ENCODE peak calls at places on chromosomes 7 and 10, in nine cellular contexts. I is neural progenitor cell; Q is activated CD8-positive, alpha-beta T cell treated with anti-CD3 and anti-CD28 coated beads for 36 hours; F is heart right ventricle; E is cardiac fibroblast; A is transverse colon; Z is epithelial cell of esophagus; V is fibroblast of lung; S is B cell. Y is an unnamed sample.

GRCh38 chr10:49115015-49115795 is at the start of gene VSTM4:
- DNase-seq in E (peak; percentile 32), I (peak; percentile 82), S (peak; percentile 56), Q (no peak), V (peak; percentile 33), F (peak; percentile 41), A (no peak), Z (no peak), Y (no peak)

GRCh38 chr7:2807846-2808772 is 36.0 kb downstream of the GNA12 start:
- DNase-seq in V (no peak), I (no peak), A (no peak), Z (no peak), E (no peak), S (no peak), Q (no peak), F (no peak), Y (no peak)

GRCh38 chr10:68423522-68423921 is 16.4 kb upstream of the RUFY2 start:
- DNase-seq in F (no peak), I (no peak), Q (peak; percentile 73), Z (no peak), E (no peak), A (no peak), S (no peak), V (no peak), Y (no peak)

GRCh38 chr10:91042069-91042468 is 121.2 kb upstream of the ANKRD1 start:
- DNase-seq in Q (no peak), S (no peak), A (no peak), F (no peak), Z (no peak), E (no peak), V (no peak), I (no peak), Y (no peak)

GRCh38 chr10:27153855-27154198 is 357 bp downstream of the YME1L1 start:
- DNase-seq in E (peak; percentile 27), I (peak; percentile 47), V (peak; percentile 28), S (peak; percentile 10), Z (peak; percentile 26), F (no peak), Q (peak; percentile 39), A (no peak), Y (no peak)

GRCh38 chr10:37860494-37861190 is 3.2 kb upstream of the ZNF248 start:
- DNase-seq in Q (no peak), I (no peak), E (peak; percentile 78), F (no peak), A (peak; percentile 10), Z (peak; percentile 82), S (no peak), V (peak; percentile 68), Y (no peak)

GRCh38 chr7:73801577-73801976 is 29.2 kb upstream of the CLDN4 start:
- DNase-seq in V (no peak), Z (no peak), S (no peak), F (no peak), Q (no peak), E (no peak), A (no peak), I (no peak), Y (no peak)

GRCh38 chr7:100356416-100357068 is 1.4 kb upstream of the PILRB start:
- DNase-seq in Q (no peak), A (no peak), F (no peak), E (no peak), V (no peak), I (no peak), S (no peak), Z (no peak), Y (no peak)

GRCh38 chr7:49245062-49245461 is 320.7 kb downstream of the CDC14C start:
- DNase-seq in E (no peak), Z (no peak), S (no peak), V (no peak), F (no peak), Q (no peak), I (no peak), A (no peak), Y (no peak)

GRCh38 chr7:49247759-49248158 is 323.4 kb downstream of the CDC14C start:
- DNase-seq in E (no peak), S (no peak), A (no peak), V (no peak), Q (no peak), Z (no peak), F (no peak), I (no peak), Y (no peak)

GRCh38 chr7:49244543-49244942 is 320.2 kb downstream of the CDC14C start:
- DNase-seq in F (no peak), E (no peak), A (no peak), V (no peak), I (peak; percentile 63), Q (no peak), S (no peak), Z (no peak), Y (no peak)

DNA sequence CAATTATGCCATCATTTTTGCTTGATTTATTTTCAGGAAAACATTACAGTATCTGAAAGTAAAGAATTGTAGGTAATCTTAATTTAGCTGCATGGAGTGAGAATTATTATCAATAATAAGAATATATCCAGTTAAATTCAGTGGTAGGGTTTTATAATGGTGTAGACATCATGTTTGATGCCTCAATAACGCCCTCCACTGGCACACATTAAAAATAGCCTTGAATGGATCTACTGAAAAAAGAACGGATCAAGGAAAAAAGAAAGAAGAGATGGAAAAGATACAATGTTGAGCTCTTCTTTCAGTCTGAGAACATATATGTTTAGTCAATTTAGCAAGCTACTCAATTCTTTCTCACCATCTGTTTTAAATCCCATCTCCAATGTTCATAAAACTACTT is 319.2 kb downstream of the CDC14C start:
- DNase-seq in E (no peak), I (no peak), Z (no peak), Q (no peak), F (no peak), S (no peak), A (no peak), V (no peak), Y (no peak)
- TF ChIP-seq CTCF in E (no peak), I (peak; percentile 56), Z (no peak), Q (no peak), F (no peak), S (no peak), A (no peak), V (no peak), Y (no peak)

GRCh38 chr10:17802966-17803365 is 6.2 kb upstream of the MRC1 start:
- DNase-seq in A (no peak), E (peak; percentile 79), S (no peak), F (no peak), V (peak; percentile 44), Z (no peak), Q (peak; percentile 27), I (no peak), Y (no peak)

GRCh38 chr10:17802350-17802749 is 6.8 kb upstream of the MRC1 start:
- DNase-seq in Q (no peak), I (no peak), E (no peak), Z (no peak), F (no peak), A (no peak), V (no peak), S (no peak), Y (no peak)

GRCh38 chr10:17805921-17806577 is 3.1 kb upstream of the MRC1 start:
- DNase-seq in V (no peak), A (no peak), F (no peak), Z (peak; percentile 25), Q (peak; percentile 75), S (no peak), E (no peak), I (peak; percentile 21), Y (no peak)

GRCh38 chr10:17805440-17805839 is 3.7 kb upstream of the MRC1 start:
- DNase-seq in F (no peak), V (no peak), Q (no peak), A (no peak), E (no peak), Z (no peak), I (no peak), S (no peak), Y (no peak)

DNA sequence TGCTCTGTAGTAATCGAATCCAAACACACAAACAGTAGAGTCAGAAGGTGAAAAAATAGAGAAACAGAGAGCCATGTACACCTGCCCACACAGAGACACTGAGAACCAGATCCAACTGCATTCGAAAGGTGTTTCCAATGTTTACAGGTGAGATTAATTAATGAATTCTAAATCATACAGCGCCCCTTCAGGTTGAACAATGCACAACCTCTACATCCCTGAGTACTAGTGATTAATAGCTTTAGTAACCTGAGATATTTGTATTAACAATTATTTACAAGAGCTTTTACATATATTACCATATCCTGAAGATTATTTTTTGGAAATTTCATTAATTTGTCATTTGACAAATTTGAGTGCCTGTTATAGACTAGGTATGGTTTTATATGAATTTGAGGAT is 7.6 kb upstream of the MRC1 start:
- DNase-seq in I (no peak), E (no peak), S (no peak), Z (no peak), F (no peak), V (no peak), A (no peak), Q (peak; percentile 7), Y (no peak)
- TF ChIP-seq CTCF in I (peak; percentile 47), E (no peak), S (no peak), Z (no peak), F (no peak), V (no peak), A (peak; percentile 19), Q (no peak), Y (no peak)

DNA sequence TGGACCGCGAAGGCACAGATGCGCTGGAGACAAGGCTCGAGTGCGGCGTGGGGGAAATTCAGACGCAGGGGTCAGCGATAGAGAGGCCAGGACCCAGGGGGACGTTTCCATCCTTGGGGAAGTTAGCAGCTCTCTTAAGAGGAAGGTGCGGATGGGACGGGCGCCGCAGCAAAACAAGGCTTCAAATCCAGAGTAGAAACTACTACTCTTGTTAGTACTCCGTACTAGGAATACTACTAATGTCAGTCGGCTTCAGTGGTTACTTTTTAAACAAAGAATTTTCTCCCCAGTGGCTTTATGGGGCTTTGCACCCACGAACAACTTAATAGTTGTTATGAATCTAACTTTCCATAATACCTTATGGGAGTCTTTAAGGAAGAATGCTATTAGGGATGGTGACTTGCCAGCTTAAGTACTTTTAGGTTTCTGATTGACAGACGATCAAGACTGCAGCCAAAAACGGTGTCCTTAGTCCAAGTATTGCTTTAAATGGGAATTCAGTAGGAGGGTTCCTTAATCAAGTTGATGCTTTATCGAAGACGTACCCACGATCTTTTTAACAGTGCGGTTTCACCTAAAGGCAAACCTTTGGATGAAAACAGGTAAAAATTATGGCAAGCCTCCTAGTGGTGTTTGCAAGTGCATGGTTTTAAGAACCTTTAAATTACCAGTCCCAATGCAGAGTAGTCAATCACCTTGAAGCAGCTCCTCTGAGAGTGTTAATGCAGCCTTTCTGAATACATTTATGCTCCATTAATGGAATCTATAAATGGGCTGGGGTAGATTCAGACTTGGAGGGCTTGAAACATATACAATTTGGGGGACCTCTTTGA is 868 bp upstream of the IDE start:
- DNase-seq in E (peak; percentile 67), Q (no peak), Z (peak; percentile 39), A (no peak), V (no peak), F (no peak), S (peak; percentile 58), I (peak; percentile 6), Y (no peak)
- TF ChIP-seq CTCF in E (peak; percentile 6), Q (peak; percentile 69), Z (peak; percentile 46), A (no peak), V (no peak), F (peak; percentile 3), S (peak; percentile 69), I (peak; percentile 18), Y (no peak)

DNA sequence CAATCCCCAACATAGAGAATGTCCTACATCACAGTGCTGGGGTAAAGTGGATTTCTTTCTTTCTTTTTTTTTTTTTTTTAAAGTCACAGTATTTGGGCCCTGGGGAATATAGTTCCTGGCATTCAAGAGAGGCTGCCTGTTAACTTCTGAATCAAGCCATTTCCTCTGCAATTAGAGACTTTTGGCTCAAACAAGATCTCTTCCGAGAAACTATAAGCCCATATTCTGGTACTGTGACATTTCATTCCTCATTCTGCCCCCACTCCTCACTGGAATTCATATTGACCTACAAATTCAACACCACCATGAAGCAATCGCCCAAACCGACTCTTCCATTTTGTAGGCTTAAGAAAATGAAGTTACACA is 187.4 kb downstream of the PHTF2 start:
- DNase-seq in Z (no peak), V (no peak), Q (no peak), F (no peak), I (no peak), S (no peak), A (no peak), E (no peak), Y (no peak)
- TF ChIP-seq CTCF in Z (no peak), V (no peak), Q (no peak), F (no peak), I (no peak), S (no peak), A (no peak), E (no peak), Y (no peak)